ENCODE peak calls at places on chromosomes 3 and 15, in eight cellular contexts. C is A549, G is fibroblast of lung, S is upper lobe of left lung, O is caudate nucleus, D is right atrium auricular region, F is esophagus squamous epithelium, Y is heart left ventricle. E is an unnamed sample.

GRCh38 chr15:68325721-68326120 is 48.2 kb downstream of the FEM1B start:
- DNase-seq in C (no peak), G (no peak), S (no peak), O (no peak), D (no peak), F (no peak), Y (no peak), E (no peak)

GRCh38 chr3:128178782-128179473 is 25.6 kb downstream of the EEFSEC start:
- DNase-seq in C (no peak), G (no peak), S (no peak), O (no peak), D (no peak), F (no peak), Y (no peak), E (no peak)

GRCh38 chr15:60620707-60621106 is 141.8 kb upstream of the ICE2 start:
- DNase-seq in C (no peak), G (peak; percentile 24), S (no peak), O (peak; percentile 28), D (no peak), F (no peak), Y (no peak), E (no peak)

GRCh38 chr3:62562017-62562416 is 188.7 kb upstream of the FEZF2 start:
- DNase-seq in C (no peak), G (peak; percentile 90), S (no peak), O (no peak), D (no peak), F (no peak), Y (no peak), E (no peak)

GRCh38 chr15:50333229-50333628 is 21.8 kb downstream of the GABPB1 start:
- DNase-seq in C (no peak), G (no peak), S (no peak), O (no peak), D (no peak), F (no peak), Y (no peak), E (no peak)

GRCh38 chr3:134211797-134212196 is 38.9 kb downstream of the RYK start:
- DNase-seq in C (peak; percentile 36), G (peak; percentile 56), S (no peak), O (no peak), D (no peak), F (no peak), Y (no peak), E (no peak)

GRCh38 chr15:38316311-38316710 is 63.7 kb downstream of the SPRED1 start:
- DNase-seq in C (no peak), G (peak; percentile 36), S (no peak), O (no peak), D (no peak), F (no peak), Y (no peak), E (no peak)

GRCh38 chr3:57864853-57865252 is 108.7 kb downstream of the SLMAP start:
- DNase-seq in C (peak; percentile 17), G (peak; percentile 27), S (no peak), O (no peak), D (no peak), F (no peak), Y (no peak), E (no peak)

GRCh38 chr15:25790003-25790660 is 73.0 kb downstream of the ATP10A start:
- DNase-seq in C (no peak), G (peak; percentile 89), S (no peak), O (no peak), D (peak; percentile 80), F (no peak), Y (no peak), E (no peak)

GRCh38 chr3:155369735-155370134 is 76.3 kb upstream of the STRIT1 start:
- DNase-seq in C (no peak), G (no peak), S (no peak), O (no peak), D (no peak), F (no peak), Y (no peak), E (no peak)
- H3K27ac ChIP-seq in C (no peak overlapping the region), G (no peak overlapping the region), S (peak overlapping the region; percentile 19), O (no peak overlapping the region), D (no peak overlapping the region), F (no peak overlapping the region), Y (peak overlapping the region; percentile 59), E (no peak overlapping the region)

GRCh38 chr3:112555535-112556170 is 6.1 kb downstream of the ATG3 start:
- DNase-seq in C (no peak), G (no peak), S (no peak), O (no peak), D (no peak), F (no peak), Y (no peak), E (no peak)
- H3K27ac ChIP-seq in C (no peak overlapping the region), G (no peak overlapping the region), S (peak overlapping the region; percentile 67), O (no peak overlapping the region), D (no peak overlapping the region), F (no peak overlapping the region), Y (no peak overlapping the region), E (no peak overlapping the region)

GRCh38 chr3:169811606-169812123 is 1.0 kb upstream of the LRRIQ4 start:
- DNase-seq in C (no peak), G (peak; percentile 76), S (no peak), O (peak; percentile 29), D (no peak), F (no peak), Y (no peak), E (no peak)

GRCh38 chr3:169812124-169812843 is 386 bp upstream of the LRRIQ4 start:
- DNase-seq in C (no peak), G (peak; percentile 79), S (peak; percentile 77), O (peak; percentile 42), D (peak; percentile 76), F (no peak), Y (peak; percentile 87), E (peak; percentile 21)

GRCh38 chr3:169812844-169813677 is at the start of the genes LRRC34 and LRRIQ4:
- DNase-seq in C (no peak), G (peak; percentile 55), S (peak; percentile 85), O (peak; percentile 42), D (peak; percentile 83), F (peak; percentile 19), Y (peak; percentile 85), E (peak; percentile 65)

GRCh38 chr3:169815590-169816150 is 3.0 kb upstream of the LRRC34 start:
- DNase-seq in C (no peak), G (no peak), S (no peak), O (no peak), D (no peak), F (no peak), Y (no peak), E (no peak)

GRCh38 chr3:169813757-169814517 is 1.2 kb upstream of the LRRC34 start:
- DNase-seq in C (peak; percentile 42), G (no peak), S (peak; percentile 28), O (no peak), D (no peak), F (no peak), Y (no peak), E (peak; percentile 54)
- H3K27ac ChIP-seq in C (peak overlapping the region; percentile 17), G (no peak overlapping the region), S (no peak overlapping the region), O (no peak overlapping the region), D (no peak overlapping the region), F (no peak overlapping the region), Y (no peak overlapping the region), E (no peak overlapping the region)

GRCh38 chr3:43758826-43759225 is 68.1 kb downstream of the ABHD5 start:
- DNase-seq in C (no peak), G (no peak), S (no peak), O (no peak), D (no peak), F (no peak), Y (no peak), E (no peak)
- H3K27ac ChIP-seq in C (peak overlapping the region; percentile 32), G (peak overlapping the region; percentile 74), S (peak overlapping the region; percentile 32), O (no peak overlapping the region), D (peak overlapping the region; percentile 50), F (no peak overlapping the region), Y (peak overlapping the region; percentile 60), E (no peak overlapping the region)